ENCODE peak calls at places on chromosome 4, in four cellular contexts. O, M, V and Q are unnamed samples. For H3K36me3, the result is how much of the 10 kb centered on the place peaks cover.

GRCh38 chr4:152634110-152634760 is 45.6 kb downstream of the TMEM154 start:
- DNase-seq in O (no peak), M (no peak), V (no peak), Q (no peak)

GRCh38 chr4:8719421-8719820 is 126.9 kb downstream of the CPZ start:
- DNase-seq in O (no peak), M (no peak), V (no peak), Q (no peak)

GRCh38 chr4:108052511-108052910 is 62.8 kb downstream of the HADH start:
- DNase-seq in O (no peak), M (no peak), V (no peak), Q (no peak)

GRCh38 chr4:1799997-1800375 is 6.9 kb downstream of the FGFR3 start:
- DNase-seq in O (no peak), M (no peak), V (no peak), Q (no peak)

GRCh38 chr4:168139336-168139735 is 47.0 kb downstream of the ANXA10 start:
- DNase-seq in O (no peak), M (no peak), V (no peak), Q (no peak)

GRCh38 chr4:2914220-2915126 is 48.7 kb downstream of the NOP14 start:
- DNase-seq in O (no peak), M (no peak), V (no peak), Q (peak)

GRCh38 chr4:70706516-70706915 is 15.2 kb upstream of the RUFY3 start:
- DNase-seq in O (no peak), M (no peak), V (no peak), Q (no peak)

GRCh38 chr4:54228064-54228527 is 997 bp upstream of the PDGFRA start:
- DNase-seq in O (peak), M (peak), V (no peak), Q (peak)

GRCh38 chr4:54473077-54473545 is 184.6 kb upstream of the KIT start:
- DNase-seq in O (no peak), M (no peak), V (no peak), Q (no peak)

GRCh38 chr4:80335226-80335553 is 340 bp upstream of the CFAP299 start:
- DNase-seq in O (no peak), M (no peak), V (no peak), Q (no peak)

GRCh38 chr4:164731827-164732474 is 22.0 kb upstream of the SMIM31 start:
- DNase-seq in O (peak), M (peak), V (peak), Q (peak)

GRCh38 chr4:148376151-148376550 is 66.1 kb downstream of the NR3C2 start:
- DNase-seq in O (no peak), M (peak), V (peak), Q (no peak)

GRCh38 chr4:95415346-95415771 is 133.4 kb downstream of the UNC5C start:
- DNase-seq in O (no peak), M (no peak), V (no peak), Q (no peak)

GRCh38 chr4:13527192-13527982 is 16.9 kb downstream of the NKX3-2 start:
- DNase-seq in O (peak), M (peak), V (no peak), Q (peak)

GRCh38 chr4:87188932-87189331 is 31.5 kb downstream of the KLHL8 start:
- DNase-seq in O (no peak), M (no peak), V (no peak), Q (no peak)

GRCh38 chr4:61882381-61882780 is 682.3 kb downstream of the ADGRL3 start:
- DNase-seq in O (no peak), M (no peak), V (no peak), Q (no peak)

GRCh38 chr4:128358231-128358902 is 70.8 kb upstream of the PGRMC2 start:
- DNase-seq in O (no peak), M (no peak), V (no peak), Q (no peak)

GRCh38 chr4:185793716-185794115 is 18.3 kb downstream of the SORBS2 start:
- DNase-seq in O (no peak), M (no peak), V (no peak), Q (no peak)

GRCh38 chr4:89266128-89266527 is 41.5 kb downstream of the GPRIN3 start:
- DNase-seq in O (no peak), M (no peak), V (no peak), Q (no peak)

GRCh38 chr4:40486534-40486933 is 143.1 kb downstream of the RBM47 start:
- DNase-seq in O (no peak), M (no peak), V (no peak), Q (no peak)

GRCh38 chr4:8765631-8766590 is 105.7 kb downstream of the HMX1 start:
- DNase-seq in O (peak), M (no peak), V (no peak), Q (peak)

DNA sequence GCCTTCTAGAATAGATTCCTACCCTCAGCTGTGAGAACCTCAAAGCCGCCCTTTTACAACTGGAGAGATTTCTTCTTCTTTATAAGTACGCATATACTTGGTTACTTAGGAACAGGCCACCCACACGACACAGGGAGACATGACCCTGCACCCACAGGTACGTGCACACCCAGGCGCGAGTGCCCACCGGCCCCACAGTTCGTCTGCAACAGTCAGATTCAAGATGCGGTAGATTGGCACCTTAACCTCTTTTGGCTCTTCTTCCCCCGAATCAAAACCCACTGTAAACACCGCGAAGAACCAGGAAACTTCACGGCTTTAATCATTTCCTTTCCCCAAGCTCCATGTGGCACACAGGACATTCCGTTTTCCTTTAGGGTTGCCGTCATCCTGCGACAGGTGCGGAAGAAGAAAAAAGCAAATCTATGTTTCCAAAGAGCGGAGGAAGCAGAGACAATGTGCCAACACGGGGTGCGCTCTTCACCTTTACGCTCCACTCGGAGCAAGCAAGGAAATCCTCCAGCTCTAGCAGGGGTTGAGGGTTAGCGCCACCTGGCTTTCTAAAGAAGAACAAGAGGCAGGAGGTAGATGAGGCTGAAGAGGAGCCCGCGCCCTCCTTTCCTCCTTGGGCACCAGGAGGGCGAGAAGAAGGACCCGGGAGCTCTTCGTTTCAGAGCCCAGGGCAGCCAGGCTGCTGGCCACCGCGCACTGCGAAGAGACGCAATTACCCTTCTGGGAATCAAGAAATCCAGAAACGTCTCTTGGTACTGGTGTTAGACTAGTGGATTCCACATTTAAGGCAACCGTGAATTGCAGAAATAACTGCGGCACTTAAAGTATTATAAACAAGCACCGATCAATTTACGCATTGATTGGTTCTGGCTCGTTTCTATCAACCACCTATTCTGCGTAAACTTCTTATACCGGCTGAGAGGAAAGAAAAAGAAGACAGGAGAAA is 35.7 kb downstream of the HAND2 start:
- DNase-seq in O (peak), M (no peak), V (peak), Q (peak)
- H3K4me3 ChIP-seq in O (peak), M (no peak), V (peak), Q (peak)

GRCh38 chr4:94232519-94232918 is 24.9 kb downstream of the SMARCAD1 start:
- DNase-seq in O (no peak), M (no peak), V (no peak), Q (no peak)
- H3K36me3 ChIP-seq in O (half or more), M (half or more), V (under half), Q (under half)

GRCh38 chr4:76434901-76435688 is at the start of gene SHROOM3:
- DNase-seq in O (peak), M (no peak), V (no peak), Q (no peak)
- H3K4me3 ChIP-seq in O (peak), M (no peak), V (no peak), Q (peak)

GRCh38 chr4:16192631-16193483 is 33.4 kb downstream of the TAPT1 start:
- DNase-seq in O (no peak), M (no peak), V (no peak), Q (no peak)

GRCh38 chr4:16196482-16197393 is 29.5 kb downstream of the TAPT1 start:
- DNase-seq in O (peak), M (no peak), V (no peak), Q (peak)

GRCh38 chr4:16194199-16194598 is 32.1 kb downstream of the TAPT1 start:
- DNase-seq in O (no peak), M (no peak), V (no peak), Q (no peak)

GRCh38 chr4:16197842-16198241 is 28.4 kb downstream of the TAPT1 start:
- DNase-seq in O (no peak), M (no peak), V (no peak), Q (no peak)

GRCh38 chr4:16195209-16195608 is 31.1 kb downstream of the TAPT1 start:
- DNase-seq in O (no peak), M (no peak), V (no peak), Q (no peak)
- H3K36me3 ChIP-seq in O (under half), M (under half), V (under half), Q (under half)

GRCh38 chr4:15018389-15018788 is 16.1 kb downstream of the CPEB2 start:
- DNase-seq in O (no peak), M (no peak), V (no peak), Q (no peak)

GRCh38 chr4:15024386-15024785 is 22.1 kb downstream of the CPEB2 start:
- DNase-seq in O (no peak), M (no peak), V (no peak), Q (no peak)

GRCh38 chr4:15021946-15022345 is 19.7 kb downstream of the CPEB2 start:
- DNase-seq in O (no peak), M (no peak), V (no peak), Q (no peak)

GRCh38 chr4:15021301-15021700 is 19.0 kb downstream of the CPEB2 start:
- DNase-seq in O (no peak), M (no peak), V (no peak), Q (no peak)

DNA sequence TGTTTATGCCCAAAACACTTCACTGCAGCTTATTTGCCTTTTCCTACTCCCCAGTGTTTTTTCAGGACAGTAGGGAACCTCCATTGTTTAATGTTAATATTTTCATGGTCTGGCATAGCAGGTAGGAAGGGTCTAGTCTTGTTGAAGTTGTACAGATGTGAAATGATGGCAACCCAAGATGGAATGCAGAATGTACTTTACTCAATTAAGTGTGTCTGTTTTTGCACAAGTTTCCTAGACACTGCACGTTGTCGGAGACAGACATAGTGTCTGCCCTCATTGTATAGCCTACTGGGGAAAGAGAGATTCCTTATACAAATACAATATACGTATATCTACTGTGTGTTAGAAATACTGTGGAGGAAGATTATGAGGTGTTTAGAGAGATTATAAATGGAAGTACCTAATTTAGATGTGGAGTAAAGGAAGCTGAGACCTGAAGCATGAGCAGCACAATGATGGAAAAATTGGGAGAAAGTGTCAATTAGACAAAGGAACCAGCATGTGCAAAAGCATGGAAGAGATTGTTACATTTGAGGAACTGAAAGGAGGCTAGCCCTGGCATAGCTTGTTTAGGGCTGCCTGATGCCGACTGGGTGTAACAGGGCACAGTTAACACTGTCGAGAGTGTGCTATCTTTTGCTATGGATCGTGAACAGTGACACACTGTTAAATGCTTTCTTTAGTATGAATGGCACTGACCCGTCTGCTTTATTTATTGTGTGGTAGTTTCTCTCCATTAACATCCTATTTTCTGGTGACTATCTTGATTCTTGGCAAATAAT is 18.4 kb downstream of the CPEB2 start:
- DNase-seq in O (no peak), M (peak), V (no peak), Q (no peak)
- H3K4me3 ChIP-seq in O (no peak), M (no peak), V (no peak), Q (no peak)

GRCh38 chr4:115076691-115077090 is 36.7 kb downstream of the NDST4 start:
- DNase-seq in O (no peak), M (no peak), V (no peak), Q (no peak)
- H3K36me3 ChIP-seq in O (under half), M (under half), V (under half), Q (under half)

GRCh38 chr4:104420766-104421165 is 73.9 kb downstream of the CXXC4 start:
- DNase-seq in O (peak), M (no peak), V (no peak), Q (peak)

GRCh38 chr4:104421576-104421975 is 73.1 kb downstream of the CXXC4 start:
- DNase-seq in O (peak), M (no peak), V (no peak), Q (no peak)

GRCh38 chr4:104425948-104426347 is 68.7 kb downstream of the CXXC4 start:
- DNase-seq in O (no peak), M (no peak), V (no peak), Q (no peak)

GRCh38 chr4:104425003-104425402 is 69.7 kb downstream of the CXXC4 start:
- DNase-seq in O (no peak), M (no peak), V (no peak), Q (no peak)

GRCh38 chr4:104424368-104424921 is 70.2 kb downstream of the CXXC4 start:
- DNase-seq in O (no peak), M (no peak), V (no peak), Q (no peak)
- H3K4me3 ChIP-seq in O (no peak), M (peak), V (no peak), Q (no peak)